ENCODE peak calls at places on chromosomes 3 and 15, in five cellular contexts. One of them, this sample, is unnamed. For H3K36me3, the result is how much of the 10 kb centered on the place peaks cover.

GRCh38 chr15:73172508-73172907 is 120.2 kb downstream of the NEO1 start:
- DNase-seq in thoracic aorta: no peak
- DNase-seq in left ventricle myocardium inferior: no peak
- DNase-seq in testis: no peak
- DNase-seq in stomach: no peak
- DNase-seq in this sample: peak

GRCh38 chr3:149085828-149086231 is 503 bp downstream of the HLTF start:
- DNase-seq in stomach: no peak
- DNase-seq in left ventricle myocardium inferior: no peak
- DNase-seq in thoracic aorta: no peak
- DNase-seq in testis: peak
- DNase-seq in this sample: no peak

GRCh38 chr15:83709246-83709645 is 55.3 kb downstream of the ADAMTSL3 start:
- DNase-seq in left ventricle myocardium inferior: no peak
- DNase-seq in stomach: no peak
- DNase-seq in thoracic aorta: no peak
- DNase-seq in testis: no peak
- DNase-seq in this sample: no peak

GRCh38 chr15:55289573-55290360 is at the start of gene RAB27A:
- DNase-seq in testis: peak
- DNase-seq in stomach: peak
- DNase-seq in left ventricle myocardium inferior: peak
- DNase-seq in thoracic aorta: no peak
- DNase-seq in this sample: peak

GRCh38 chr15:66925721-66926120 is 139.7 kb upstream of the SMAD3 start:
- DNase-seq in testis: no peak
- DNase-seq in stomach: no peak
- DNase-seq in left ventricle myocardium inferior: no peak
- DNase-seq in thoracic aorta: no peak
- DNase-seq in this sample: no peak

GRCh38 chr3:49377483-49377882 is 19.3 kb upstream of the GPX1 start:
- DNase-seq in thoracic aorta: no peak
- DNase-seq in stomach: no peak
- DNase-seq in testis: no peak
- DNase-seq in left ventricle myocardium inferior: no peak
- DNase-seq in this sample: no peak

GRCh38 chr3:184796551-184796950 is 15.4 kb upstream of the VPS8 start:
- DNase-seq in thoracic aorta: no peak
- DNase-seq in testis: no peak
- DNase-seq in stomach: no peak
- DNase-seq in left ventricle myocardium inferior: no peak
- DNase-seq in this sample: peak

GRCh38 chr15:100372695-100373036 is 30.9 kb upstream of the ADAMTS17 start:
- DNase-seq in thoracic aorta: no peak
- DNase-seq in left ventricle myocardium inferior: no peak
- DNase-seq in stomach: no peak
- DNase-seq in testis: no peak
- DNase-seq in this sample: no peak

GRCh38 chr15:56805466-56806146 is 72.3 kb upstream of the ZNF280D start:
- DNase-seq in testis: no peak
- DNase-seq in thoracic aorta: no peak
- DNase-seq in left ventricle myocardium inferior: no peak
- DNase-seq in stomach: no peak
- DNase-seq in this sample: peak

GRCh38 chr15:87841426-87841998 is 415.0 kb downstream of the NTRK3 start:
- DNase-seq in thoracic aorta: no peak
- DNase-seq in testis: no peak
- DNase-seq in left ventricle myocardium inferior: peak
- DNase-seq in stomach: no peak
- DNase-seq in this sample: no peak

GRCh38 chr15:48646364-48646763 is 855 bp upstream of the FBN1 start:
- DNase-seq in stomach: no peak
- DNase-seq in thoracic aorta: no peak
- DNase-seq in left ventricle myocardium inferior: no peak
- DNase-seq in testis: no peak
- DNase-seq in this sample: no peak

GRCh38 chr3:176872771-176873209 is 324.5 kb downstream of the TBL1XR1 start:
- DNase-seq in thoracic aorta: no peak
- DNase-seq in left ventricle myocardium inferior: no peak
- DNase-seq in stomach: peak
- DNase-seq in testis: peak
- DNase-seq in this sample: peak

GRCh38 chr15:98785796-98786581 is 137.7 kb downstream of the IGF1R start:
- DNase-seq in stomach: peak
- DNase-seq in left ventricle myocardium inferior: no peak
- DNase-seq in testis: no peak
- DNase-seq in thoracic aorta: no peak
- DNase-seq in this sample: peak

GRCh38 chr15:69032703-69033373 is 18.3 kb downstream of the NOX5 start:
- DNase-seq in left ventricle myocardium inferior: no peak
- DNase-seq in testis: no peak
- DNase-seq in stomach: no peak
- DNase-seq in thoracic aorta: no peak
- DNase-seq in this sample: no peak

GRCh38 chr15:90451215-90451850 is 63.3 kb downstream of the IQGAP1 start:
- DNase-seq in testis: no peak
- DNase-seq in left ventricle myocardium inferior: no peak
- DNase-seq in thoracic aorta: no peak
- DNase-seq in stomach: no peak
- DNase-seq in this sample: no peak

GRCh38 chr3:44021646-44022594 is 219.8 kb upstream of the TOPAZ1 start:
- DNase-seq in testis: no peak
- DNase-seq in thoracic aorta: no peak
- DNase-seq in left ventricle myocardium inferior: no peak
- DNase-seq in stomach: no peak
- DNase-seq in this sample: no peak

GRCh38 chr3:167740961-167741587 is 5.6 kb downstream of the SERPINI1 start:
- DNase-seq in stomach: no peak
- DNase-seq in testis: peak
- DNase-seq in left ventricle myocardium inferior: no peak
- DNase-seq in thoracic aorta: no peak
- DNase-seq in this sample: peak

GRCh38 chr3:55721716-55722484 is 234.8 kb upstream of the WNT5A start:
- DNase-seq in testis: peak
- DNase-seq in thoracic aorta: no peak
- DNase-seq in stomach: peak
- DNase-seq in left ventricle myocardium inferior: no peak
- DNase-seq in this sample: peak

GRCh38 chr3:73516656-73517055 is 108.1 kb downstream of the PDZRN3 start:
- DNase-seq in stomach: peak
- DNase-seq in left ventricle myocardium inferior: peak
- DNase-seq in testis: peak
- DNase-seq in thoracic aorta: peak
- DNase-seq in this sample: no peak

GRCh38 chr3:179806177-179806576 is 153.3 kb downstream of the USP13 start:
- DNase-seq in stomach: no peak
- DNase-seq in testis: no peak
- DNase-seq in left ventricle myocardium inferior: no peak
- DNase-seq in thoracic aorta: no peak
- DNase-seq in this sample: no peak

GRCh38 chr15:78208341-78208844 is 26.0 kb downstream of the ACSBG1 start:
- DNase-seq in stomach: peak
- DNase-seq in thoracic aorta: no peak
- DNase-seq in left ventricle myocardium inferior: no peak
- DNase-seq in testis: peak
- DNase-seq in this sample: no peak

GRCh38 chr3:156172536-156172935 is 52.2 kb downstream of the KCNAB1 start:
- DNase-seq in thoracic aorta: no peak
- DNase-seq in stomach: no peak
- DNase-seq in left ventricle myocardium inferior: no peak
- DNase-seq in testis: no peak
- DNase-seq in this sample: no peak

GRCh38 chr3:96576935-96577334 is 237.5 kb upstream of the EPHA6 start:
- DNase-seq in thoracic aorta: no peak
- DNase-seq in stomach: no peak
- DNase-seq in testis: no peak
- DNase-seq in left ventricle myocardium inferior: no peak
- DNase-seq in this sample: no peak

GRCh38 chr3:129722527-129722926 is 116.1 kb upstream of the PLXND1 start:
- DNase-seq in stomach: no peak
- DNase-seq in thoracic aorta: no peak
- DNase-seq in left ventricle myocardium inferior: no peak
- DNase-seq in testis: no peak
- DNase-seq in this sample: no peak

DNA sequence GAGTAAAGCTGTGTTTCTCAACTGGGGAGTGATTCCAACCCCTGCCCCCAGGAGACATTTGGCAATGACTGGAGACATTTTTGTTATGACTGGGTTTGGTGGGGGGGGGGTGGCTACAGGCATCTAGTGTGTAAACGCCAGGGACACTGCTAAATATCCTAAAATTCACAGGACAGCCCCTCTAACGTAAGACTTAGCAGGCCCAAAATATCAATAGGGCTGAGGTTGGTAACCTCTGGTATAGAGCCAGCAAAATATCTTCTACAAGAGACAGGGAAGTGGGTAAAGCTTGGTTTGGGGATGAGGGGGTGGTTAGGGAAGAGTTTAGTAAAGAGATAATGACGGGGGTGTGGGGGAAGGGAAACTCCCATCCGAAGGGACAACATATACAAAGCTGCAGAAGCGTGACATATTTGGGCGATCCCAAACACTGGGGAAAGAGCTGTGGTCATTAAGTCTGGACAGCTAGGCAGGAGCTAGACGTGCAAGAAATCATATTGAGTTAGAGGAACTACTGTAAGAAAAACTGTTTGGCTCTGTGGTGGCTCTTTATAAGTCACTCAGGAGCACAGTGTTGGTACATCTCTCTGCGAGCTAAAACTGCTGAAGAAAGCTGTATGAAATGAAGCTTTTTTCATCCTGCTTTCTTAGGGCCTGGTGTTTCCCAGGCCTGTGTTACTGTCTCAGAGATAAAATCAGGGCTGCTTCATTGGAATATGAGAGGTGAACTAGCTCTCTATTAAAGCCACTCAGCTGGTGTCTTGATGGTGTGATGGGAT is 657 bp upstream of the TRIM69 start:
- DNase-seq in stomach: no peak
- DNase-seq in thoracic aorta: no peak
- DNase-seq in left ventricle myocardium inferior: peak
- DNase-seq in testis: no peak
- DNase-seq in this sample: peak
- H3K27ac ChIP-seq in stomach: peak
- H3K27ac ChIP-seq in thoracic aorta: peak
- H3K27ac ChIP-seq in left ventricle myocardium inferior: peak
- H3K27ac ChIP-seq in testis: no peak
- H3K27ac ChIP-seq in this sample: peak

DNA sequence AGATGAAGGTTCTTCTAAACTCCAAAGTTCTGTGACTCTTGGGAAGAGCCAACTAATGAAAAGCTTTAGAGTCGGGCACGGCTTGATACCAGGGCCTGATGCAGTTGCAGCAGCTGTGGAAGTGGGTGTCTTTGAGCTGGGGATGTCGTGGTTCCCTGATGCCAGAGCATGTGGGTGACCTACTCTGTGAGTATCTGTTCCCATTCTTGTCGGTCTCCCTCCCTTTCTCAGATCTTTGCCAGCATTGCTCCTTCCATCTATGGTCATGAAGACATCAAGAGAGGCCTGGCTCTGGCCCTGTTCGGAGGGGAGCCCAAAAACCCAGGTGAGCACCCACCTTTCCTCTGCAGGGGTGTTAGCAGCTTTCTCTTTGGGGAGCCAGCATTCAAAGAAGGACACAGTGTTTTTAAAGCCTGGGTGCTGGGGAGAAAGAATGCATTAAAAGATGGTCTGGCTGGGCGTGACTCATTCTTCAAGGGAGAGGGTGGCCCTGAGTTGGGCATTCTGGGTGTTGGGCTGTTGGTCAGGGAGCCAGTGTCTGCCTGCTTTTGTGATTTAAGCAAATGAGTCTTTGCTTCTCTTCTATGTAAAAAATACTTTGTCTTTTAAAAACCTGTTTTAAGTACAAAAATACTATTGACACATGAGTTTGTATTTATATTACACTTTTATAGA is 13.2 kb upstream of the PODXL2 start:
- DNase-seq in stomach: no peak
- DNase-seq in testis: no peak
- DNase-seq in left ventricle myocardium inferior: no peak
- DNase-seq in thoracic aorta: no peak
- DNase-seq in this sample: no peak
- H3K36me3 ChIP-seq in stomach: half or more
- H3K36me3 ChIP-seq in testis: under half
- H3K36me3 ChIP-seq in left ventricle myocardium inferior: under half
- H3K36me3 ChIP-seq in thoracic aorta: under half
- H3K36me3 ChIP-seq in this sample: under half

DNA sequence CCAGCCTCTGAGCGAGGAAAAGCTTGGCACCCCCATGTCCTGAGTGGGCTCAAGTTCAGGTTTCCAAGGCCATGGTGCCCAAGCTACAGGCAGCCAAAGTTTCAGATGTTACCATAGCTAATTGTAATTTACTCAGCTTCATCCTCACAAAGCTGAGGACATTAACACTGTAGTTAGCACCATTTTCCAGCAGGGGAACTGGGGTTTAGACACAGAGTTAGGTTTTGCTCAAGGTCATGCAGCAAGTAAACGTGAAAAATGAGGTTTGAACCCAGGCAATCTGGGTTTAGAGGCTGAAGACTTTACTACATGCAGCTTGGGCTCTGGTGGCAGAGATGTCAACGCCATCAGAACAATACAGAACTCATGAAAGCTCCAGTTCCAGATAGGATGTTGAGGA is 199.0 kb downstream of the TJP1 start:
- DNase-seq in stomach: no peak
- DNase-seq in left ventricle myocardium inferior: no peak
- DNase-seq in testis: no peak
- DNase-seq in thoracic aorta: no peak
- DNase-seq in this sample: no peak
- TF ChIP-seq CTCF in stomach: no peak
- TF ChIP-seq CTCF in left ventricle myocardium inferior: no peak
- TF ChIP-seq CTCF in testis: no peak
- TF ChIP-seq CTCF in thoracic aorta: no peak
- TF ChIP-seq CTCF in this sample: no peak

GRCh38 chr15:61879219-61879618 is 181.0 kb downstream of the VPS13C start:
- DNase-seq in thoracic aorta: no peak
- DNase-seq in stomach: peak
- DNase-seq in left ventricle myocardium inferior: no peak
- DNase-seq in testis: no peak
- DNase-seq in this sample: no peak

GRCh38 chr15:61880079-61880478 is 180.2 kb downstream of the VPS13C start:
- DNase-seq in left ventricle myocardium inferior: no peak
- DNase-seq in thoracic aorta: no peak
- DNase-seq in testis: no peak
- DNase-seq in stomach: no peak
- DNase-seq in this sample: no peak
- H3K27ac ChIP-seq in left ventricle myocardium inferior: no peak
- H3K27ac ChIP-seq in thoracic aorta: no peak
- H3K27ac ChIP-seq in testis: no peak
- H3K27ac ChIP-seq in stomach: no peak
- H3K27ac ChIP-seq in this sample: no peak

GRCh38 chr15:64917211-64917610 is 5.5 kb downstream of the ANKDD1A start:
- DNase-seq in stomach: no peak
- DNase-seq in thoracic aorta: no peak
- DNase-seq in left ventricle myocardium inferior: no peak
- DNase-seq in testis: no peak
- DNase-seq in this sample: no peak
- H3K36me3 ChIP-seq in stomach: under half
- H3K36me3 ChIP-seq in thoracic aorta: under half
- H3K36me3 ChIP-seq in left ventricle myocardium inferior: under half
- H3K36me3 ChIP-seq in testis: under half
- H3K36me3 ChIP-seq in this sample: under half

GRCh38 chr3:194075802-194076460 is 60.0 kb upstream of the HES1 start:
- DNase-seq in thoracic aorta: no peak
- DNase-seq in stomach: peak
- DNase-seq in left ventricle myocardium inferior: no peak
- DNase-seq in testis: peak
- DNase-seq in this sample: no peak
- TF ChIP-seq CTCF in thoracic aorta: no peak
- TF ChIP-seq CTCF in stomach: no peak
- TF ChIP-seq CTCF in left ventricle myocardium inferior: no peak
- TF ChIP-seq CTCF in testis: no peak
- TF ChIP-seq CTCF in this sample: no peak

This sample was measured in cardiac muscle cell.